ENCODE peak calls at places on chromosomes 2 and 18, in four cellular contexts. P is neural crest cell, D is NCI-H510A treated with DMSO at 0.1 percent for 48 hours, R is frontal cortex. H is an unnamed sample.

GRCh38 chr18:35491689-35492077 is 6.1 kb downstream of the INO80C start:
- DNase-seq in P (no peak), D (no peak), R (no peak), H (no peak)

GRCh38 chr2:44964704-44965343 is 23.3 kb downstream of the SIX3 start:
- DNase-seq in P (no peak), D (peak), R (no peak), H (no peak)

GRCh38 chr2:176156959-176157498 is at the start of gene HOXD3:
- DNase-seq in P (no peak), D (peak), R (no peak), H (no peak)

GRCh38 chr2:219155054-219155644 is 5.5 kb downstream of the NHEJ1 start:
- DNase-seq in P (peak), D (peak), R (peak), H (peak)

GRCh38 chr2:98445167-98445522 is 487 bp downstream of the INPP4A start:
- DNase-seq in P (peak), D (no peak), R (no peak), H (no peak)

GRCh38 chr2:175418224-175418843 is 236.8 kb upstream of the ATP5MC3 start:
- DNase-seq in P (no peak), D (no peak), R (no peak), H (no peak)

GRCh38 chr2:119252186-119253113 is 28.8 kb downstream of the STEAP3 start:
- DNase-seq in P (no peak), D (no peak), R (no peak), H (no peak)

GRCh38 chr2:131045286-131045924 is 47.9 kb downstream of the FAM168B start:
- DNase-seq in P (no peak), D (no peak), R (no peak), H (no peak)

GRCh38 chr2:45919711-45920111 is 268.2 kb downstream of the PRKCE start:
- DNase-seq in P (no peak), D (no peak), R (no peak), H (no peak)

GRCh38 chr2:210502997-210503621 is 26.6 kb upstream of the LANCL1 start:
- DNase-seq in P (peak), D (peak), R (peak), H (peak)

GRCh38 chr2:29951561-29951960 is 30.2 kb upstream of the ALK start:
- DNase-seq in P (no peak), D (no peak), R (no peak), H (no peak)

GRCh38 chr2:224646242-224646846 is 61.2 kb upstream of the CUL3 start:
- DNase-seq in P (peak), D (no peak), R (no peak), H (no peak)

GRCh38 chr2:283996-284794 is 3.7 kb downstream of the ALKAL2 start:
- DNase-seq in P (no peak), D (no peak), R (no peak), H (no peak)

GRCh38 chr2:45380131-45380836 is 230.8 kb downstream of the SRBD1 start:
- DNase-seq in P (no peak), D (no peak), R (no peak), H (no peak)

GRCh38 chr18:50581517-50581916 is 21.6 kb downstream of the MAPK4 start:
- DNase-seq in P (no peak), D (no peak), R (no peak), H (no peak)

GRCh38 chr2:159045545-159046454 is 77.4 kb downstream of the TANC1 start:
- DNase-seq in P (no peak), D (no peak), R (no peak), H (no peak)